ENCODE peak calls at places on chromosomes 16 and 17, in six cellular contexts. R is NCI-H1092; Y is stimulated activated CD4-positive, alpha-beta T cell treated with anti-CD3 and anti-CD28 coated beads, TNF-alpha, amount 100 ng/mL, for 1 hour; V is activated naive CD8-positive, alpha-beta T cell treated with anti-CD3 and anti-CD28 coated beads, Interleukin-2, amount 50 U/mL, for 24 hours; A is EL; O is effector CD4-positive, alpha-beta T cell. M is an unnamed sample.

GRCh38 chr17:2405247-2405926 is 4.5 kb upstream of the MNT start:
- DNase-seq in R (no peak), V (no peak), A (peak; percentile 91), O (no peak), Y (no peak), M (no peak)

GRCh38 chr16:17416461-17417221 is 54.1 kb downstream of the XYLT1 start:
- DNase-seq in R (no peak), V (peak; percentile 59), Y (peak; percentile 10), A (peak; percentile 41), O (peak; percentile 18), M (no peak)

GRCh38 chr17:17570798-17571716 is 20.5 kb downstream of the PEMT start:
- DNase-seq in A (no peak), R (peak; percentile 38), V (no peak), O (no peak), Y (no peak), M (peak; percentile 80)

GRCh38 chr17:2435852-2436251 is 35.0 kb upstream of the MNT start:
- DNase-seq in Y (no peak), R (peak; percentile 78), V (no peak), A (no peak), O (no peak), M (no peak)

GRCh38 chr17:6800422-6801027 is 24.5 kb downstream of the FBXO39 start:
- DNase-seq in V (peak; percentile 15), Y (no peak), O (no peak), A (no peak), R (no peak), M (no peak)

GRCh38 chr17:44872131-44872768 is 24.6 kb downstream of the HIGD1B start:
- DNase-seq in O (no peak), R (peak; percentile 64), A (no peak), Y (no peak), V (no peak), M (no peak)

GRCh38 chr17:63950940-63951907 is 19.1 kb upstream of the CD79B start:
- DNase-seq in O (no peak), V (peak; percentile 44), Y (peak; percentile 12), R (no peak), A (no peak), M (peak; percentile 82)

GRCh38 chr16:85651822-85652430 is 36.8 kb downstream of the GINS2 start:
- DNase-seq in R (no peak), O (no peak), Y (no peak), V (no peak), A (peak; percentile 12), M (no peak)

GRCh38 chr17:3007651-3008121 is 55.7 kb downstream of the OR1D5 start:
- DNase-seq in O (no peak), Y (no peak), R (no peak), V (no peak), A (no peak), M (no peak)

GRCh38 chr17:33016920-33017319 is 25.3 kb downstream of the SPACA3 start:
- DNase-seq in R (no peak), V (no peak), O (no peak), A (no peak), Y (no peak), M (no peak)

GRCh38 chr17:35117984-35118383 is 1.7 kb downstream of the RAD51D start:
- DNase-seq in R (no peak), O (no peak), A (peak; percentile 31), Y (no peak), V (no peak), M (no peak)

GRCh38 chr17:43010667-43011308 is 4.2 kb downstream of the IFI35 start:
- DNase-seq in R (no peak), O (no peak), A (no peak), Y (no peak), V (no peak), M (peak; percentile 79)

GRCh38 chr16:87076950-87077749 is 240.0 kb downstream of the C16orf95 start:
- DNase-seq in R (no peak), Y (no peak), A (peak; percentile 74), V (peak; percentile 58), O (no peak), M (peak; percentile 74)

GRCh38 chr16:89476379-89476778 is 14.0 kb downstream of the ANKRD11 start:
- DNase-seq in V (no peak), O (no peak), R (no peak), A (no peak), Y (no peak), M (no peak)

M was measured in HuH-7.